ENCODE peak calls at places on chromosomes 11 and 22, in five cellular contexts. One of them, this sample, is unnamed. For H3K4me1, the result is how much of the 10 kb centered on the place peaks cover.

GRCh38 chr22:17770180-17771077 is 3.8 kb downstream of the BID start:
- DNase-seq in mammary epithelial cell: no peak
- DNase-seq in naive thymus-derived CD4-positive, alpha-beta T cell: no peak
- DNase-seq in uterus: no peak
- DNase-seq in ovary: no peak
- DNase-seq in this sample: no peak

GRCh38 chr22:36442506-36443197 is 38.8 kb downstream of the TXN2 start:
- DNase-seq in naive thymus-derived CD4-positive, alpha-beta T cell: no peak
- DNase-seq in uterus: no peak
- DNase-seq in ovary: no peak
- DNase-seq in mammary epithelial cell: no peak
- DNase-seq in this sample: no peak

GRCh38 chr11:10263929-10264328 is 30.1 kb downstream of the SBF2 start:
- DNase-seq in ovary: no peak
- DNase-seq in mammary epithelial cell: peak
- DNase-seq in uterus: no peak
- DNase-seq in naive thymus-derived CD4-positive, alpha-beta T cell: no peak
- DNase-seq in this sample: no peak

GRCh38 chr22:22034469-22035132 is 52.0 kb upstream of the TOP3B start:
- DNase-seq in mammary epithelial cell: no peak
- DNase-seq in ovary: no peak
- DNase-seq in naive thymus-derived CD4-positive, alpha-beta T cell: no peak
- DNase-seq in uterus: no peak
- DNase-seq in this sample: no peak

GRCh38 chr11:115112779-115113178 is 391.4 kb downstream of the CADM1 start:
- DNase-seq in mammary epithelial cell: no peak
- DNase-seq in naive thymus-derived CD4-positive, alpha-beta T cell: no peak
- DNase-seq in ovary: no peak
- DNase-seq in uterus: no peak
- DNase-seq in this sample: no peak

GRCh38 chr11:2993000-2993330 is 836 bp upstream of the NAP1L4 start:
- DNase-seq in mammary epithelial cell: no peak
- DNase-seq in naive thymus-derived CD4-positive, alpha-beta T cell: no peak
- DNase-seq in uterus: no peak
- DNase-seq in ovary: no peak
- DNase-seq in this sample: no peak

GRCh38 chr11:13944016-13944415 is 18.5 kb upstream of the SPON1 start:
- DNase-seq in naive thymus-derived CD4-positive, alpha-beta T cell: no peak
- DNase-seq in mammary epithelial cell: peak
- DNase-seq in uterus: no peak
- DNase-seq in ovary: no peak
- DNase-seq in this sample: no peak

GRCh38 chr11:45817191-45817590 is 12.2 kb downstream of the SLC35C1 start:
- DNase-seq in uterus: no peak
- DNase-seq in naive thymus-derived CD4-positive, alpha-beta T cell: no peak
- DNase-seq in ovary: peak
- DNase-seq in mammary epithelial cell: no peak
- DNase-seq in this sample: no peak

GRCh38 chr22:45072322-45072903 is 62.6 kb upstream of the PHF21B start:
- DNase-seq in ovary: peak
- DNase-seq in mammary epithelial cell: peak
- DNase-seq in uterus: no peak
- DNase-seq in naive thymus-derived CD4-positive, alpha-beta T cell: no peak
- DNase-seq in this sample: no peak

GRCh38 chr11:9574556-9574805 is 1.0 kb downstream of the WEE1 start:
- DNase-seq in mammary epithelial cell: no peak
- DNase-seq in uterus: peak
- DNase-seq in naive thymus-derived CD4-positive, alpha-beta T cell: no peak
- DNase-seq in ovary: peak
- DNase-seq in this sample: no peak

GRCh38 chr11:130308925-130309324 is 5.8 kb downstream of the ZBTB44 start:
- DNase-seq in naive thymus-derived CD4-positive, alpha-beta T cell: no peak
- DNase-seq in ovary: no peak
- DNase-seq in uterus: no peak
- DNase-seq in mammary epithelial cell: no peak
- DNase-seq in this sample: no peak

GRCh38 chr11:43580735-43581369 is 99.7 kb upstream of the HSD17B12 start:
- DNase-seq in uterus: no peak
- DNase-seq in naive thymus-derived CD4-positive, alpha-beta T cell: no peak
- DNase-seq in ovary: no peak
- DNase-seq in mammary epithelial cell: no peak
- DNase-seq in this sample: no peak

GRCh38 chr11:14234446-14234845 is 124.5 kb downstream of the RRAS2 start:
- DNase-seq in mammary epithelial cell: no peak
- DNase-seq in ovary: no peak
- DNase-seq in uterus: no peak
- DNase-seq in naive thymus-derived CD4-positive, alpha-beta T cell: no peak
- DNase-seq in this sample: no peak

GRCh38 chr22:28497188-28497587 is 182.5 kb downstream of the TTC28 start:
- DNase-seq in uterus: no peak
- DNase-seq in mammary epithelial cell: no peak
- DNase-seq in naive thymus-derived CD4-positive, alpha-beta T cell: no peak
- DNase-seq in ovary: no peak
- DNase-seq in this sample: no peak

GRCh38 chr22:35018995-35019394 is 47.0 kb upstream of the ISX start:
- DNase-seq in mammary epithelial cell: no peak
- DNase-seq in ovary: no peak
- DNase-seq in uterus: no peak
- DNase-seq in naive thymus-derived CD4-positive, alpha-beta T cell: no peak
- DNase-seq in this sample: no peak

GRCh38 chr11:119724956-119725355 is 4.0 kb downstream of the NECTIN1 start:
- DNase-seq in ovary: no peak
- DNase-seq in mammary epithelial cell: no peak
- DNase-seq in naive thymus-derived CD4-positive, alpha-beta T cell: no peak
- DNase-seq in uterus: no peak
- DNase-seq in this sample: no peak

GRCh38 chr11:45932217-45932616 is 9.8 kb downstream of the LARGE2 start:
- DNase-seq in mammary epithelial cell: no peak
- DNase-seq in ovary: no peak
- DNase-seq in uterus: no peak
- DNase-seq in naive thymus-derived CD4-positive, alpha-beta T cell: no peak
- DNase-seq in this sample: no peak

GRCh38 chr11:58525037-58525614 is 17.2 kb upstream of the OR5B21 start:
- DNase-seq in uterus: no peak
- DNase-seq in mammary epithelial cell: no peak
- DNase-seq in ovary: no peak
- DNase-seq in naive thymus-derived CD4-positive, alpha-beta T cell: no peak
- DNase-seq in this sample: no peak

GRCh38 chr22:50340157-50340879 is 2.8 kb upstream of the PPP6R2 start:
- DNase-seq in ovary: no peak
- DNase-seq in uterus: no peak
- DNase-seq in naive thymus-derived CD4-positive, alpha-beta T cell: no peak
- DNase-seq in mammary epithelial cell: peak
- DNase-seq in this sample: peak

DNA sequence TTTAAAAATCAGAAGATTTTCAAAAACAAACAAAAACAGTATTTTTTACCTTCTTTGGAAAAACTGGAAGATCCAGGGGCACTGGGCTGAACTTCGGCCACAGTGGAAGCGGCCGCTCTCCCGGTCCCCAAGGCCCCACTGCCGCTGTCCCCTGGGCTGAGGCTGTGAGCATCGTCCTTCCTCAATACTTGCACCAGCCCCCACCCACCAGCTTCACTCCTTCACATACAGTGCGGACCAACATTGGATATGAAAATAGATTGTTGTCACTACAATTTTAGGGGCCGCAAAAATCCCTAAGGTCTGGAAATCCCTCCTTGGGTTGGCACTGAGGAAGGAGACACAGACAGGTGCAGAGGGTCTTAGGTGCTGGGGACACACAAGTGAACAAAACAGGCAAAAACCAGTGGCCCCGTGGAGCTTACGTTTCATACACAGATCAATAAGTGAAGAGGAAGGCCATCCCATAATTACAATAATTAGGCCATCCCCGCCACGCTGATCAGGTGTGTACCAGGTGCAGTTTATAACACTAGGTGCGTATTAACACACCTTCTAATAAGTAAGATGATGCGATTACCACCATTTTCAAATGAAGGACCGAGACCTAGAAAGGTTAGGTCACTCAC is 28.2 kb upstream of the SLC22A12 start:
- DNase-seq in ovary: no peak
- DNase-seq in uterus: no peak
- DNase-seq in naive thymus-derived CD4-positive, alpha-beta T cell: no peak
- DNase-seq in mammary epithelial cell: no peak
- DNase-seq in this sample: no peak
- H3K4me1 ChIP-seq in ovary: under half
- H3K4me1 ChIP-seq in uterus: under half
- H3K4me1 ChIP-seq in naive thymus-derived CD4-positive, alpha-beta T cell: under half
- H3K4me1 ChIP-seq in mammary epithelial cell: under half
- H3K4me1 ChIP-seq in this sample: under half

GRCh38 chr11:64246874-64247728 is at the start of gene PPP1R14B:
- DNase-seq in naive thymus-derived CD4-positive, alpha-beta T cell: peak
- DNase-seq in mammary epithelial cell: peak
- DNase-seq in uterus: peak
- DNase-seq in ovary: peak
- DNase-seq in this sample: peak

GRCh38 chr11:64249038-64249437 is 2.3 kb upstream of the PLCB3 start:
- DNase-seq in naive thymus-derived CD4-positive, alpha-beta T cell: no peak
- DNase-seq in mammary epithelial cell: no peak
- DNase-seq in ovary: no peak
- DNase-seq in uterus: no peak
- DNase-seq in this sample: no peak

GRCh38 chr11:64247729-64248531 is 1.2 kb upstream of the PPP1R14B start:
- DNase-seq in naive thymus-derived CD4-positive, alpha-beta T cell: no peak
- DNase-seq in uterus: no peak
- DNase-seq in mammary epithelial cell: no peak
- DNase-seq in ovary: no peak
- DNase-seq in this sample: no peak

GRCh38 chr11:64249563-64250405 is 1.5 kb upstream of the PLCB3 start:
- DNase-seq in ovary: no peak
- DNase-seq in uterus: no peak
- DNase-seq in mammary epithelial cell: no peak
- DNase-seq in naive thymus-derived CD4-positive, alpha-beta T cell: no peak
- DNase-seq in this sample: no peak

DNA sequence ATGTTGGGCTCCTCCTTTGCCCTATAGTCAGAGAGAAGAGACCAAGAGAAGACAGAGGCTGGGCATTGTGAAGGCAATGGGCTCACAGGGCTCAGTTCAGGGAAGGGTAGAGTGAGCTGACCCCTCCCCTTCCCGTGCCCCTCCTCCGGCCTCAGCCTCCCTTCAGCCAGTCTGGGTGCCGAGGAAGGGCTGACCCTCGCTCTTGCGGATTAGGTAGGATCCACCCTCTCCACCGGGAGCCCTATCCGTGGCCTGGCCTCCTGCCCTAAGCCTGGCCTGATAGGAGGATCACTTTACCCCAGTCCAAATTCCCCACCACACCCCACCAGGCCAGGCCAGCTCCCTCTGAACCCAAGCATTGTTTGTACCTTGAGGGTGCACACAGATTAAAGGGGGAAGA is 1.8 kb upstream of the PPP1R14B start:
- DNase-seq in uterus: no peak
- DNase-seq in ovary: no peak
- DNase-seq in naive thymus-derived CD4-positive, alpha-beta T cell: no peak
- DNase-seq in mammary epithelial cell: no peak
- DNase-seq in this sample: no peak
- H3K4me1 ChIP-seq in uterus: under half
- H3K4me1 ChIP-seq in ovary: under half
- H3K4me1 ChIP-seq in naive thymus-derived CD4-positive, alpha-beta T cell: under half
- H3K4me1 ChIP-seq in mammary epithelial cell: under half
- H3K4me1 ChIP-seq in this sample: under half

GRCh38 chr11:25272214-25272613 is 775.4 kb downstream of the LUZP2 start:
- DNase-seq in naive thymus-derived CD4-positive, alpha-beta T cell: no peak
- DNase-seq in uterus: no peak
- DNase-seq in mammary epithelial cell: no peak
- DNase-seq in ovary: no peak
- DNase-seq in this sample: no peak
- H3K4me1 ChIP-seq in naive thymus-derived CD4-positive, alpha-beta T cell: under half
- H3K4me1 ChIP-seq in uterus: under half
- H3K4me1 ChIP-seq in mammary epithelial cell: under half
- H3K4me1 ChIP-seq in ovary: under half
- H3K4me1 ChIP-seq in this sample: under half

GRCh38 chr11:78078218-78079167 is 1.2 kb downstream of the NDUFC2 start:
- DNase-seq in ovary: no peak
- DNase-seq in mammary epithelial cell: no peak
- DNase-seq in uterus: no peak
- DNase-seq in naive thymus-derived CD4-positive, alpha-beta T cell: no peak
- DNase-seq in this sample: no peak

GRCh38 chr11:78079232-78080083 is at the start of gene NDUFC2:
- DNase-seq in naive thymus-derived CD4-positive, alpha-beta T cell: peak
- DNase-seq in uterus: peak
- DNase-seq in ovary: peak
- DNase-seq in mammary epithelial cell: peak
- DNase-seq in this sample: peak

GRCh38 chr11:78074756-78075155 is 4.9 kb downstream of the NDUFC2 start:
- DNase-seq in naive thymus-derived CD4-positive, alpha-beta T cell: no peak
- DNase-seq in mammary epithelial cell: no peak
- DNase-seq in ovary: no peak
- DNase-seq in uterus: no peak
- DNase-seq in this sample: no peak

GRCh38 chr11:78080084-78080817 is 589 bp upstream of the NDUFC2 start:
- DNase-seq in mammary epithelial cell: no peak
- DNase-seq in uterus: no peak
- DNase-seq in naive thymus-derived CD4-positive, alpha-beta T cell: no peak
- DNase-seq in ovary: no peak
- DNase-seq in this sample: no peak

GRCh38 chr11:78076733-78077403 is 2.8 kb downstream of the NDUFC2 start:
- DNase-seq in naive thymus-derived CD4-positive, alpha-beta T cell: no peak
- DNase-seq in uterus: no peak
- DNase-seq in ovary: no peak
- DNase-seq in mammary epithelial cell: no peak
- DNase-seq in this sample: no peak
- H3K4me1 ChIP-seq in naive thymus-derived CD4-positive, alpha-beta T cell: under half
- H3K4me1 ChIP-seq in uterus: under half
- H3K4me1 ChIP-seq in ovary: under half
- H3K4me1 ChIP-seq in mammary epithelial cell: under half
- H3K4me1 ChIP-seq in this sample: under half